ENCODE peak calls at places on chromosome 21, in four cellular contexts. Y, Q, D and J are unnamed samples.

GRCh38 chr21:46098303-46099141 is 610 bp downstream of the COL6A2 start:
- DNase-seq in Y (peak), Q (peak), D (peak), J (no peak)

GRCh38 chr21:45264919-45265515 is 22.7 kb downstream of the POFUT2 start:
- DNase-seq in Y (no peak), Q (peak), D (no peak), J (no peak)

GRCh38 chr21:41673071-41673470 is 93.8 kb downstream of the RIPK4 start:
- DNase-seq in Y (no peak), Q (no peak), D (no peak), J (no peak)

GRCh38 chr21:34909492-34910292 is 139.4 kb downstream of the RUNX1 start:
- DNase-seq in Y (no peak), Q (no peak), D (no peak), J (no peak)

GRCh38 chr21:17688912-17689874 is 76.5 kb upstream of the BTG3 start:
- DNase-seq in Y (peak), Q (no peak), D (peak), J (no peak)

GRCh38 chr21:43654806-43655489 is 4.3 kb downstream of the HSF2BP start:
- DNase-seq in Y (no peak), Q (no peak), D (peak), J (no peak)

GRCh38 chr21:34147835-34148804 is 74.7 kb downstream of the MRPS6 start:
- DNase-seq in Y (no peak), Q (no peak), D (no peak), J (no peak)

GRCh38 chr21:46108827-46109226 is 10.9 kb downstream of the COL6A2 start:
- DNase-seq in Y (no peak), Q (no peak), D (no peak), J (no peak)

GRCh38 chr21:31184462-31184861 is 146.2 kb upstream of the KRTAP19-8 start:
- DNase-seq in Y (peak), Q (no peak), D (no peak), J (no peak)